ENCODE peak calls at places on chromosome 14, in seven cellular contexts. H, J, R, T, X, M and E are unnamed samples.

GRCh38 chr14:36443374-36443773 is 76.7 kb downstream of the NKX2-1 start:
- DNase-seq in R (no peak), J (no peak), H (no peak), M (no peak), T (no peak), X (no peak), E (no peak)

GRCh38 chr14:83712730-83713129 is 1817.2 kb upstream of the FLRT2 start:
- DNase-seq in M (no peak), J (no peak), T (no peak), H (no peak), X (no peak), R (no peak), E (no peak)

GRCh38 chr14:80047761-80048160 is 163.5 kb downstream of the DIO2 start:
- DNase-seq in J (no peak), T (no peak), R (no peak), M (no peak), H (no peak), X (no peak), E (peak; percentile 18)

GRCh38 chr14:87896393-87897380 is 96.3 kb downstream of the GALC start:
- DNase-seq in X (no peak), R (no peak), J (peak; percentile 17), M (peak; percentile 41), T (peak; percentile 35), H (peak; percentile 24), E (peak; percentile 38)

GRCh38 chr14:65019944-65020566 is 33.4 kb downstream of the FNTB start:
- DNase-seq in J (peak; percentile 52), X (no peak), R (no peak), T (peak; percentile 59), H (peak; percentile 53), M (peak; percentile 85), E (peak; percentile 77)

GRCh38 chr14:100686858-100687257 is 39.8 kb upstream of the DLK1 start:
- DNase-seq in T (no peak), X (no peak), R (no peak), M (no peak), J (no peak), H (no peak), E (no peak)

GRCh38 chr14:36301159-36301558 is 19.3 kb downstream of the MBIP start:
- DNase-seq in J (no peak), T (no peak), M (no peak), X (no peak), H (no peak), R (no peak), E (no peak)

GRCh38 chr14:92603309-92604257 is 90.0 kb downstream of the RIN3 start:
- DNase-seq in X (no peak), T (no peak), J (no peak), R (no peak), M (no peak), H (no peak), E (peak; percentile 72)

GRCh38 chr14:105421723-105422615 is 2.3 kb downstream of the MTA1 start:
- DNase-seq in H (no peak), T (peak; percentile 40), X (no peak), R (no peak), J (no peak), M (no peak), E (no peak)

GRCh38 chr14:105419305-105420091 is at the start of gene MTA1:
- DNase-seq in X (no peak), R (no peak), M (peak; percentile 35), H (no peak), T (peak; percentile 86), J (peak; percentile 78), E (peak; percentile 61)

GRCh38 chr14:105419055-105419304 is 647 bp upstream of the MTA1 start:
- DNase-seq in T (no peak), M (no peak), H (no peak), X (no peak), J (no peak), R (no peak), E (no peak)

GRCh38 chr14:105420976-105421674 is 1.5 kb downstream of the MTA1 start:
- DNase-seq in X (no peak), M (no peak), R (no peak), T (peak; percentile 65), J (no peak), H (no peak), E (no peak)

DNA sequence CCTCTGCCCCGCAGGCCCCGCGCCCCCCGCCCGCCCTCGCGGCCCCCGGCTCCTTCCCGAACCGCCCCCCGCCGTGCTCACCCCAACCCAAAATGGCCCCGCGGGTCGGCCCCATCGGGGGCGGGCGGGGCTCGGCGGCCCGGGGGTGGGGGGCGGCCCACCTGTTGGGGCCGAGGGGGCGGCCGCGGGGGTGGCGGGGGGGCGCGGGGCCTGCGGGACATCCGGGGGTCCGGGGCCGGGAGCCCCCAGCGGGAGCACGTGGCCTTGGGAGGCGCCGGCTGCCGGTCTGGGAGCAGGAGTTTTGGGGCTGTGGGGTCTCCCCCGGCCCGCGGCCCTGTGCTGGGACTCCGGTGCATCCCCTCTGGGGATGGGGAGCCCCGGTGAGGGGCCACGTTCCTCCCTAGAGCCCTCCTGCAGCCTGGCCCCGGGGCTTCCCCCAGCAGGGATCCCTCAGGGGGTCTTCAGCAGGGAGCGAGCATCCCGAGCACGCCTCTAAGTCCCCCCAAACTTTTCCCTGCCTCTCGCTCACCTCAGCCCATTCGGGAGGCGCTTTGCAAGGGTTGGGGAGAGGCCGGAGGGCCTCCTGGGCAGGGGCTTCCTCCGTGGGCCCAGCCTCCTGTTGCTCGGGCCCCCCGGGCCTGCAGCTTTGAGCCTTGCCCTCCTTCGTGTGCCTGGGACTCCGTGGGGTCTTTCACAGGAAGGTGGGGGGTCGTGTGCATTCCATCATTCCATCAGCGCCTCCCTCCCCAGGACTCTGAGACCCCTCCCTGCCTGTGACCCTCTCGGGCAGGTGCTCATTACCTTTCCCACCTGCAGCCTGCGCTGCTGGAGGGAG is 731 bp downstream of the MTA1 start:
- DNase-seq in H (no peak), X (no peak), T (peak; percentile 76), R (no peak), J (peak; percentile 27), M (no peak), E (no peak)
- TF ChIP-seq JUND in H (no peak), X (no peak), T (no peak), R (no peak), J (no peak), M (no peak), E (no peak)

DNA sequence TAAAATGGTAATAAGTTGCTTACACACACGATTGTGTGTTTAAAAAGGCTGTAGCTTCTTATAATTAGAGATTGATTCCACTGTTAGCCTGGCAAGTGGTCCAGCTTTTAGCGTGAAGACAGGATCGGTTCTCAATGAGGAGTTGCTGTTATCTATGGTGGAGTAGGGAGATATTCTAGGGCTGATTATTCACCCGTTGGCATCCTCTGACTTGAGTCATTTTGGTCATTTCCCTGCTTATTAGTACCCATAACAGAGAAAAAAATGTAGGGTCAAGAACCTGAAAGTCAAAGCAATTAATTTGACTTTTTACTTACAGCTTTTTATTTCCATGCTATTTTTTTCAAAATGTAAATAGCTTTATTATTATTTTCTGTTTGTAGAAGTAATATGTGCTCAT is 76.0 kb downstream of the KCNK13 start:
- DNase-seq in M (no peak), R (no peak), X (no peak), H (no peak), J (no peak), T (no peak), E (no peak)
- TF ChIP-seq JUND in M (no peak), R (no peak), X (no peak), H (no peak), J (no peak), T (no peak), E (no peak)

GRCh38 chr14:75322746-75323145 is 44.1 kb downstream of the FOS start:
- DNase-seq in T (no peak), H (no peak), X (no peak), J (no peak), R (no peak), M (no peak), E (no peak)

GRCh38 chr14:75315143-75315542 is 36.5 kb downstream of the FOS start:
- DNase-seq in T (peak; percentile 45), R (no peak), X (no peak), J (no peak), M (no peak), H (no peak), E (no peak)

GRCh38 chr14:75317148-75317547 is 38.5 kb downstream of the FOS start:
- DNase-seq in R (no peak), X (no peak), M (no peak), H (no peak), J (no peak), T (no peak), E (no peak)

GRCh38 chr14:75319021-75319420 is 40.4 kb downstream of the FOS start:
- DNase-seq in H (no peak), R (no peak), M (no peak), J (no peak), X (no peak), T (no peak), E (no peak)

GRCh38 chr14:75318353-75318752 is 39.7 kb downstream of the FOS start:
- DNase-seq in T (no peak), R (no peak), M (no peak), X (no peak), H (no peak), J (no peak), E (no peak)
- TF ChIP-seq JUND in T (no peak), R (no peak), M (no peak), X (no peak), H (no peak), J (no peak), E (no peak)

DNA sequence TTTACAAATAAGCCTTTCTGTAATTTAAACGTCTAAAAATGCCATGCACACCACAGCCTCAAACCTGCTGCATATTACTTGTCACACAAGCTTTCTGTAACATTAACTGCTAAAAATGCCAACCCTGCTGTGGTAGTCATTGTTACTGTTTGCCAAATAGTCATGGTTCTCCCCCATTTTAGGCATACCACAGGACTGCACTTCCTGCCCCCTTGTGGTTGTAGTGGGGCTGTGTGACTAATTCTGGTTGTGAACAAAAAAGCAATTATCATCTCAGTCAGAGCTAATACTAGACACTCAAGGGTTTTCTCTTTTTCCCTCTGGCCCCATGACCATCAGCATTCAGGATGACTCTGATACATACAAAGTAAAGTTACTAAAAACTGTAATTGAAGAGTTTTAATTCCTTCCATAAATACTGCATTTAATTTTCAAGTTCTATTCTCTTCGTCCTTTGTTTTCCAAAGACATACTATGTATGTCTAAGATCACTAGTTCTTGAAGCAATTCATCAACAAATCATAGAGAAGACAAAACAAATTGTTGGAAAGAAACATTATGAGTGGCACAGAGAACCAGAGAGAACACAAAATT is 5.7 kb upstream of the SLC35F4 start:
- DNase-seq in H (peak; percentile 35), T (peak; percentile 28), J (peak; percentile 27), X (no peak), M (peak; percentile 26), R (peak; percentile 2), E (no peak)
- TF ChIP-seq JUND in H (no peak), T (no peak), J (no peak), X (no peak), M (no peak), R (no peak), E (no peak)

DNA sequence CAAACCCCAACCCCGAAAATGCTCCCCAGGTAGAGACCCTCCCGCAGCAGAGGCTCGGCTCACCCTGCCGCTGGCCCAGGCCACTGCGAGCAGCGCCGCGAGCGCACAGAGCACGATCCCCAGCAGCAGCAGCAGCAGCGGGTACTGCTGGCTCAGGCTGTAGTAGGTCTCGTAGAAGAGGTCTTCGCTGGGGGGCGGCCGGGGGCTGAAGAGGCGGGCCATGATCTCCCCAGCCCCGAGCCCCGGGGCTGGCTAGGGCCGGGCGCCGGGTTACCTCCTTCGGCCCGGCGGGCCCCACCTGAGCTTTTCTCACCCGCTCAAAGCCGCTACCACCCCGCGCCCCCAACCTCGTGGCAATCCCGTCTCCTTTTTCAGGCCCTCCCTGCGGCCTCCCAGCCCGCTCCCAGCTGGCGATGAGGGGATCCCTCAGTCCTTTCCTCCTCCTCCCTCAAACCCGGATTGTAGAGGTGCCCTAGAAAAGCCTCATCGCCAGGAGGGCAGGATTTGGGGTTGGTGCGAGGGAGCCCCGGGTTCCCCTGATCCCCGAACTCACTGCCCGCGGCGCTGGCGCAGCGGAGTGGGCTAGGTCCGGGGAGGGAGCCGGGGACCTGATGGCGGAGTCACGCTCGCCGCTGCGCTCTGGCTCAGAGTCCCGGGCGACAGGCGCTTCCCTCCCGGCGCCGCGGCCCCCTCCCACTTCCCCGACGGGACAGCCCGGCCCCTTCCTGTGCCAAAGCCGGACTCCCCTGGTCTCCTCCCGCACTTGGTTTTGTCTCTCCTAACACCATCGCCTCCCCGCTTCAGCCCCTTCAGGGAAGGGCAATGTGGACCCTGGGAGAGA is at the start of gene ADCY4:
- DNase-seq in R (no peak), J (no peak), T (peak; percentile 60), X (no peak), M (no peak), H (no peak), E (no peak)
- TF ChIP-seq JUND in R (no peak), J (no peak), T (no peak), X (no peak), M (no peak), H (no peak), E (no peak)